ENCODE peak calls at places on chromosome 17, in six cellular contexts. X is HFF-Myc, O is GM20000, C is HFFc6, F is Calu3, Y is right lobe of liver. H is an unnamed sample.

GRCh38 chr17:38870259-38871165 is 654 bp downstream of the LASP1 start:
- DNase-seq in X (no peak), O (peak), C (peak), F (peak), Y (peak), H (no peak)

GRCh38 chr17:6495450-6496115 is 51.3 kb downstream of the PIMREG start:
- DNase-seq in X (no peak), O (no peak), C (no peak), F (no peak), Y (no peak), H (no peak)

GRCh38 chr17:52383493-52384100 is 225.1 kb upstream of the CA10 start:
- DNase-seq in X (peak), O (peak), C (no peak), F (peak), Y (peak), H (no peak)

GRCh38 chr17:36124879-36125824 is 21.5 kb downstream of the CCL4 start:
- DNase-seq in X (no peak), O (no peak), C (no peak), F (no peak), Y (no peak), H (no peak)

GRCh38 chr17:43016216-43016615 is 6.0 kb downstream of the VAT1 start:
- DNase-seq in X (no peak), O (no peak), C (no peak), F (no peak), Y (no peak), H (no peak)

GRCh38 chr17:76961869-76962268 is 93.7 kb downstream of the MGAT5B start:
- DNase-seq in X (no peak), O (no peak), C (no peak), F (no peak), Y (no peak), H (no peak)

GRCh38 chr17:72470338-72471133 is 349.7 kb downstream of the SOX9 start:
- DNase-seq in X (no peak), O (no peak), C (no peak), F (no peak), Y (peak), H (no peak)

GRCh38 chr17:80658821-80659220 is 114.2 kb downstream of the RPTOR start:
- DNase-seq in X (no peak), O (no peak), C (no peak), F (no peak), Y (no peak), H (no peak)

GRCh38 chr17:81408049-81408448 is 12.8 kb downstream of the BAHCC1 start:
- DNase-seq in X (no peak), O (no peak), C (no peak), F (no peak), Y (no peak), H (no peak)

GRCh38 chr17:30236807-30237206 is 1.3 kb upstream of the SLC6A4 start:
- DNase-seq in X (no peak), O (peak), C (no peak), F (peak), Y (peak), H (no peak)

GRCh38 chr17:68328676-68329075 is 37.4 kb downstream of the ARSG start:
- DNase-seq in X (no peak), O (no peak), C (no peak), F (peak), Y (no peak), H (no peak)

GRCh38 chr17:2571523-2572303 is 21.7 kb upstream of the PAFAH1B1 start:
- DNase-seq in X (no peak), O (peak), C (no peak), F (no peak), Y (no peak), H (no peak)

GRCh38 chr17:68468785-68469184 is 11.5 kb upstream of the WIPI1 start:
- DNase-seq in X (peak), O (no peak), C (no peak), F (no peak), Y (no peak), H (no peak)

GRCh38 chr17:4366312-4367063 is at the start of gene UBE2G1:
- DNase-seq in X (peak), O (peak), C (peak), F (peak), Y (peak), H (peak)
- TF ChIP-seq CTCF in X (peak), O (no peak), C (peak), F (no peak), Y (peak), H (peak)

DNA sequence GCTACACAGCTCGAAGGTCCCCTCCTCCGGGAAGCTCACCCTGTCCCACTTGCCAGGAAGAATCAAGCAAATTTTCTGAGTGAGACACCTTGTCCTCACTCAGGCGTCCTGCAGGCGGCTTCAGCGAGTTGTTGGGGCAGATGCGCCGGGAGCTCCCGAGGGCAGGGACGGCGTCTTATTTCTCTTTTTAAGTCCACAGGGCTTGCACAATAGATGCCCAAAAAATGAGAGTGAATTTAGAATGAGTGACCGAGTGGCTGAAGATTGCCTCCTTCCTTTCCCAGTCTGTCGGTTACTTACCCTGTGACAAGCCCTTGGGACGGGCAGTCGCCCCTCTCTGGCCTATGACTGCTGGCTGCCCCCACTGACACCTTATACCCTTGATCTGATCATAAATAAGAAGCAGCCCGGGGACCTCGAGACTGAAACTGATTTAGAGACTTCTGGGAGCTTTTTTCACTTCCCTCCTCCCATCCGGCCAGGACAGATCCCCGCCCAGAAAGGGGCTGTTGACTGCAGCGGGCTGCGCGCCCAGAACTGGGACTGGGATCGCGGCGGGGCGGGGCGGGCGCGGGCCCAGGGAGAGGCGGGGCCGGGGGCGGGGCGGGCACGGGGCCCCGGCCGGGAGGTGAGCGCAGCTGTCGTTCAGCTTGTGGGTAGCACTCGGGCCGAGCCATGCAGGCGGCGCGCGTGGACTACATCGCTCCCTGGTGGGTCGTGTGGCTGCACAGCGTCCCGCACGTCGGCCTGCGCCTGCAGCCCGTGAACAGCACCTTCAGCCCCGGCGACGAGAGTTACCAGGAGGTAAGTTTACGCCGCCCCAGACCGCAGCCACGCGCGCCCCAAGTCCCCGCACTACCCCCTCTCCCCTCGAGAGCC is at the start of gene TTYH2:
- DNase-seq in X (peak), O (peak), C (peak), F (peak), Y (peak), H (peak)
- TF ChIP-seq CTCF in X (peak), O (no peak), C (peak), F (no peak), Y (peak), H (peak)

GRCh38 chr17:10352866-10353265 is 19.9 kb downstream of the MYH13 start:
- DNase-seq in X (no peak), O (no peak), C (no peak), F (no peak), Y (no peak), H (no peak)

DNA sequence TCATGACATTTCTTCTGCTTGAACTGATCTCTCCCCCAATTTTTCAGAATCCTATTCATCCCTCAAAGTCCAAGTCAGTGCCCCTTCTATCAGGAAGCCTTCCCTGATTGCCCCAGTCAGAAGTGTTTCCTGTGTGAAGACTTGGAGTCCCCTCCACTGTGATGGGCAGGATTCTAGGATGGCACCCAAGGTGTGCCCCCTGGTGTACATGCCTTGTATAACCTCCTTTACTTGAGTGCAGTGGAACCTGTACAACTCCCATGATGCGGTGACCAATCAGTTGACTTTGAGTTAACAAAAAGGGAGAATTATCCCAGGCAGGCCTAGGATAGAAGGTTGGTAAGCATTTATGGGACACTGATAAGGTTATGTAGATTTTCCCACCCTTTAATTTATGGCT is 23.4 kb downstream of the MYH13 start:
- DNase-seq in X (no peak), O (peak), C (no peak), F (no peak), Y (no peak), H (no peak)
- TF ChIP-seq CTCF in X (peak), O (no peak), C (peak), F (no peak), Y (no peak), H (no peak)

DNA sequence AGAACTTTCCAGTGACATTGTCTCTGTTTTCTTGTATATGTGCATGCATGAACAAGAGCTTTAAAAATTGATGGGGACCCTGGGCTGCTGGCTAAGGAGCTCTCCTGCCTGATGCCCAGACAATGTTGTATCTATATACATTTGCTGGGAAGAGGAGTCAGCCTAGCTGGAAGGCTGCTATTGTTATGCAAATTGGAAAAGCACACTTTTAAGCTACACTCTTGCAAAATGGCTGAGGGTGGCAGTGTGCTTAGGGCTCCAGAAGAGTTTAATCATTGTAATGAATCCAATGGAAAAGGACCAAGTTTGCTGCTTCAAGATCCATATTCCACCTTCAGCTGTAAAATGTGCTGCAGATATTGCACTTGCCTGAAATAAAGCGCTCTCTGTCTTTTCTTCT is 171.8 kb downstream of the PRKCA start:
- DNase-seq in X (no peak), O (no peak), C (no peak), F (no peak), Y (no peak), H (no peak)
- TF ChIP-seq CTCF in X (no peak), O (no peak), C (no peak), F (no peak), Y (no peak), H (no peak)

GRCh38 chr17:47227862-47228261 is 18.7 kb downstream of the MYL4 start:
- DNase-seq in X (no peak), O (no peak), C (no peak), F (no peak), Y (no peak), H (no peak)

GRCh38 chr17:47231334-47231733 is 22.2 kb downstream of the MYL4 start:
- DNase-seq in X (no peak), O (no peak), C (no peak), F (no peak), Y (no peak), H (no peak)

GRCh38 chr17:47231866-47232265 is 21.8 kb upstream of the ITGB3 start:
- DNase-seq in X (no peak), O (no peak), C (no peak), F (no peak), Y (no peak), H (no peak)

GRCh38 chr17:47230864-47231263 is 21.7 kb downstream of the MYL4 start:
- DNase-seq in X (no peak), O (no peak), C (no peak), F (no peak), Y (peak), H (no peak)

GRCh38 chr17:47229535-47230443 is 20.6 kb downstream of the MYL4 start:
- DNase-seq in X (peak), O (peak), C (peak), F (peak), Y (peak), H (peak)
- TF ChIP-seq CTCF in X (peak), O (peak), C (peak), F (peak), Y (peak), H (peak)

DNA sequence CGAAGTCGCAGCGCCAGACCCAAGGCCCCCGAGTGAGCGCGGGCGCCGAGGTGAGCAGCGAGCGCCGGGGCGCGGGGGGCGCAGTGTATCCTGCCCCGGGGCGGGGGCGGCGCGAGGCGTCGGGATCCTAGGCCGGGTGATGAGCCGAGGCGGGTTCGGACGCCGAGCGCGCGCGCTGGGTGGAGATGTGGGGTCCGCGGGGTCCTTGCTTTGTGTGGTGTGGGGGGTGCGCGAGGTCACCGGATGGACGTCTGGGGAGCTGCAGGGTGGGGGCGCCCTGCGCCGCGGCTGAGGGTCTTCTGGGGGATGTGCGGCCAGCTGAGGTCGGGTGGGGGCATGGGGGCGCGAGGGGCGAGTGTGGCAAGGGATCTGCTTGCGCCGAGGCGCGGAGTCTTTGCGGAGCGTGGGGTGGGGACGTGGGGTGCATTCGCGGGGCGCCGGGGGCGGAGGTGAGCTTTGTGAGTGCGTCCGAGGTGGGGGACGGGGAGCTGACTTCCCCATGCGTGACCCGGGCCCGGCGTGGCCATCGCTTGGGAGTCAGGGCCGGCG is 560 bp downstream of the RAI1 start:
- DNase-seq in X (no peak), O (peak), C (no peak), F (no peak), Y (peak), H (no peak)
- TF ChIP-seq CTCF in X (no peak), O (peak), C (peak), F (no peak), Y (no peak), H (no peak)

GRCh38 chr17:64565563-64565962 is 58.8 kb downstream of the CEP95 start:
- DNase-seq in X (no peak), O (no peak), C (peak), F (no peak), Y (no peak), H (no peak)
- TF ChIP-seq CTCF in X (no peak), O (no peak), C (no peak), F (no peak), Y (no peak), H (no peak)

GRCh38 chr17:61411944-61412859 is 12.6 kb downstream of the TBX2 start:
- DNase-seq in X (no peak), O (peak), C (peak), F (peak), Y (peak), H (peak)
- TF ChIP-seq CTCF in X (peak), O (peak), C (peak), F (peak), Y (peak), H (peak)

H was measured in AG09319.